ENCODE peak calls at places on chromosome 21, in eight cellular contexts. One of them, this sample, is unnamed.

GRCh38 chr21:29073222-29074006 is at the start of gene CCT8:
- DNase-seq in vagina: no peak
- DNase-seq in breast epithelium: peak; percentile 98
- DNase-seq in lower lobe of right lung: peak; percentile 99
- DNase-seq in mammary epithelial cell: peak; percentile 99
- DNase-seq in cardiac muscle cell: peak; percentile 100
- DNase-seq in dorsolateral prefrontal cortex: peak; percentile 98
- DNase-seq in neuronal stem cell: peak; percentile 98
- DNase-seq in this sample: peak; percentile 99

GRCh38 chr21:27213328-27213727 is 246.4 kb upstream of the ADAMTS5 start:
- DNase-seq in mammary epithelial cell: no peak
- DNase-seq in neuronal stem cell: no peak
- DNase-seq in lower lobe of right lung: no peak
- DNase-seq in vagina: no peak
- DNase-seq in breast epithelium: no peak
- DNase-seq in dorsolateral prefrontal cortex: no peak
- DNase-seq in cardiac muscle cell: peak; percentile 33
- DNase-seq in this sample: no peak

GRCh38 chr21:43824883-43825609 is 35.7 kb downstream of the RRP1 start:
- DNase-seq in dorsolateral prefrontal cortex: no peak
- DNase-seq in neuronal stem cell: no peak
- DNase-seq in vagina: no peak
- DNase-seq in cardiac muscle cell: no peak
- DNase-seq in lower lobe of right lung: no peak
- DNase-seq in breast epithelium: no peak
- DNase-seq in mammary epithelial cell: no peak
- DNase-seq in this sample: no peak

GRCh38 chr21:43864806-43865470 is at the start of gene AGPAT3:
- DNase-seq in cardiac muscle cell: no peak
- DNase-seq in neuronal stem cell: no peak
- DNase-seq in lower lobe of right lung: no peak
- DNase-seq in mammary epithelial cell: no peak
- DNase-seq in dorsolateral prefrontal cortex: peak; percentile 23
- DNase-seq in breast epithelium: no peak
- DNase-seq in vagina: no peak
- DNase-seq in this sample: no peak

GRCh38 chr21:34112316-34113033 is 39.1 kb downstream of the MRPS6 start:
- DNase-seq in vagina: no peak
- DNase-seq in dorsolateral prefrontal cortex: no peak
- DNase-seq in breast epithelium: no peak
- DNase-seq in cardiac muscle cell: peak; percentile 44
- DNase-seq in mammary epithelial cell: peak; percentile 24
- DNase-seq in neuronal stem cell: no peak
- DNase-seq in lower lobe of right lung: no peak
- DNase-seq in this sample: no peak

GRCh38 chr21:44350773-44351481 is 2.5 kb upstream of the TRPM2 start:
- DNase-seq in cardiac muscle cell: no peak
- DNase-seq in mammary epithelial cell: no peak
- DNase-seq in breast epithelium: no peak
- DNase-seq in dorsolateral prefrontal cortex: no peak
- DNase-seq in vagina: no peak
- DNase-seq in neuronal stem cell: no peak
- DNase-seq in lower lobe of right lung: no peak
- DNase-seq in this sample: no peak

GRCh38 chr21:8988696-8989095 is 1532.7 kb upstream of the TPTE start:
- DNase-seq in cardiac muscle cell: no peak
- DNase-seq in neuronal stem cell: no peak
- DNase-seq in vagina: no peak
- DNase-seq in dorsolateral prefrontal cortex: no peak
- DNase-seq in mammary epithelial cell: no peak
- DNase-seq in lower lobe of right lung: no peak
- DNase-seq in breast epithelium: no peak
- DNase-seq in this sample: no peak

GRCh38 chr21:44722701-44723100 is 11.3 kb upstream of the TSPEAR start:
- DNase-seq in mammary epithelial cell: no peak
- DNase-seq in vagina: no peak
- DNase-seq in cardiac muscle cell: no peak
- DNase-seq in lower lobe of right lung: no peak
- DNase-seq in breast epithelium: no peak
- DNase-seq in neuronal stem cell: no peak
- DNase-seq in dorsolateral prefrontal cortex: no peak
- DNase-seq in this sample: no peak

GRCh38 chr21:44522753-44523204 is 17.2 kb downstream of the KRTAP10-1 start:
- DNase-seq in neuronal stem cell: no peak
- DNase-seq in breast epithelium: peak; percentile 40
- DNase-seq in dorsolateral prefrontal cortex: no peak
- DNase-seq in lower lobe of right lung: no peak
- DNase-seq in mammary epithelial cell: no peak
- DNase-seq in vagina: no peak
- DNase-seq in cardiac muscle cell: no peak
- DNase-seq in this sample: no peak

GRCh38 chr21:28793043-28793442 is 199.6 kb downstream of the LTN1 start:
- DNase-seq in breast epithelium: no peak
- DNase-seq in vagina: no peak
- DNase-seq in lower lobe of right lung: no peak
- DNase-seq in mammary epithelial cell: no peak
- DNase-seq in neuronal stem cell: no peak
- DNase-seq in cardiac muscle cell: peak; percentile 77
- DNase-seq in dorsolateral prefrontal cortex: no peak
- DNase-seq in this sample: no peak

GRCh38 chr21:29753216-29753615 is 186.6 kb downstream of the GRIK1 start:
- DNase-seq in neuronal stem cell: no peak
- DNase-seq in vagina: no peak
- DNase-seq in dorsolateral prefrontal cortex: no peak
- DNase-seq in cardiac muscle cell: no peak
- DNase-seq in lower lobe of right lung: no peak
- DNase-seq in mammary epithelial cell: no peak
- DNase-seq in breast epithelium: no peak
- DNase-seq in this sample: no peak

GRCh38 chr21:20083336-20083735 is 914.9 kb upstream of the NCAM2 start:
- DNase-seq in dorsolateral prefrontal cortex: no peak
- DNase-seq in mammary epithelial cell: no peak
- DNase-seq in breast epithelium: no peak
- DNase-seq in lower lobe of right lung: no peak
- DNase-seq in cardiac muscle cell: no peak
- DNase-seq in neuronal stem cell: no peak
- DNase-seq in vagina: no peak
- DNase-seq in this sample: no peak

GRCh38 chr21:36429672-36430546 is 44.7 kb downstream of the CHAF1B start:
- DNase-seq in breast epithelium: no peak
- DNase-seq in vagina: no peak
- DNase-seq in dorsolateral prefrontal cortex: no peak
- DNase-seq in cardiac muscle cell: peak; percentile 97
- DNase-seq in mammary epithelial cell: peak; percentile 100
- DNase-seq in neuronal stem cell: peak; percentile 56
- DNase-seq in lower lobe of right lung: peak; percentile 81
- DNase-seq in this sample: peak; percentile 97

GRCh38 chr21:15928196-15928595 is 198.4 kb downstream of the USP25 start:
- DNase-seq in neuronal stem cell: no peak
- DNase-seq in lower lobe of right lung: no peak
- DNase-seq in cardiac muscle cell: no peak
- DNase-seq in dorsolateral prefrontal cortex: no peak
- DNase-seq in vagina: no peak
- DNase-seq in mammary epithelial cell: no peak
- DNase-seq in breast epithelium: no peak
- DNase-seq in this sample: no peak

GRCh38 chr21:36610201-36610600 is 88.7 kb upstream of the SIM2 start:
- DNase-seq in vagina: no peak
- DNase-seq in dorsolateral prefrontal cortex: no peak
- DNase-seq in breast epithelium: no peak
- DNase-seq in cardiac muscle cell: peak; percentile 16
- DNase-seq in mammary epithelial cell: no peak
- DNase-seq in lower lobe of right lung: no peak
- DNase-seq in neuronal stem cell: no peak
- DNase-seq in this sample: no peak

GRCh38 chr21:18987515-18988026 is 584.0 kb upstream of the TMPRSS15 start:
- DNase-seq in neuronal stem cell: no peak
- DNase-seq in vagina: no peak
- DNase-seq in mammary epithelial cell: no peak
- DNase-seq in lower lobe of right lung: no peak
- DNase-seq in cardiac muscle cell: no peak
- DNase-seq in dorsolateral prefrontal cortex: no peak
- DNase-seq in breast epithelium: no peak
- DNase-seq in this sample: no peak

GRCh38 chr21:37877171-37877570 is 39.1 kb downstream of the KCNJ6 start:
- DNase-seq in neuronal stem cell: no peak
- DNase-seq in lower lobe of right lung: no peak
- DNase-seq in breast epithelium: no peak
- DNase-seq in dorsolateral prefrontal cortex: no peak
- DNase-seq in cardiac muscle cell: peak; percentile 53
- DNase-seq in mammary epithelial cell: peak; percentile 62
- DNase-seq in vagina: no peak
- DNase-seq in this sample: no peak

GRCh38 chr21:39630191-39630591 is 17.5 kb downstream of the B3GALT5 start:
- DNase-seq in neuronal stem cell: no peak
- DNase-seq in lower lobe of right lung: no peak
- DNase-seq in mammary epithelial cell: no peak
- DNase-seq in cardiac muscle cell: no peak
- DNase-seq in breast epithelium: no peak
- DNase-seq in vagina: no peak
- DNase-seq in dorsolateral prefrontal cortex: no peak
- DNase-seq in this sample: no peak

GRCh38 chr21:39263372-39263771 is 50.1 kb downstream of the BRWD1 start:
- DNase-seq in mammary epithelial cell: peak; percentile 24
- DNase-seq in dorsolateral prefrontal cortex: no peak
- DNase-seq in breast epithelium: no peak
- DNase-seq in vagina: no peak
- DNase-seq in neuronal stem cell: no peak
- DNase-seq in lower lobe of right lung: no peak
- DNase-seq in cardiac muscle cell: peak; percentile 15
- DNase-seq in this sample: no peak

GRCh38 chr21:25625036-25625435 is 14.0 kb upstream of the JAM2 start:
- DNase-seq in neuronal stem cell: no peak
- DNase-seq in breast epithelium: no peak
- DNase-seq in mammary epithelial cell: no peak
- DNase-seq in lower lobe of right lung: no peak
- DNase-seq in dorsolateral prefrontal cortex: no peak
- DNase-seq in vagina: no peak
- DNase-seq in cardiac muscle cell: peak; percentile 68
- DNase-seq in this sample: no peak

GRCh38 chr21:14712121-14712520 is 166.0 kb upstream of the SAMSN1 start:
- DNase-seq in vagina: no peak
- DNase-seq in cardiac muscle cell: peak; percentile 18
- DNase-seq in dorsolateral prefrontal cortex: no peak
- DNase-seq in breast epithelium: no peak
- DNase-seq in mammary epithelial cell: peak; percentile 52
- DNase-seq in neuronal stem cell: no peak
- DNase-seq in lower lobe of right lung: no peak
- DNase-seq in this sample: no peak

GRCh38 chr21:16551101-16551695 is 821.4 kb downstream of the USP25 start:
- DNase-seq in vagina: no peak
- DNase-seq in cardiac muscle cell: peak; percentile 42
- DNase-seq in breast epithelium: no peak
- DNase-seq in lower lobe of right lung: no peak
- DNase-seq in mammary epithelial cell: peak; percentile 49
- DNase-seq in neuronal stem cell: no peak
- DNase-seq in dorsolateral prefrontal cortex: no peak
- DNase-seq in this sample: no peak

GRCh38 chr21:36735201-36735515 is 36.2 kb downstream of the SIM2 start:
- DNase-seq in dorsolateral prefrontal cortex: no peak
- DNase-seq in neuronal stem cell: no peak
- DNase-seq in vagina: no peak
- DNase-seq in mammary epithelial cell: no peak
- DNase-seq in breast epithelium: no peak
- DNase-seq in lower lobe of right lung: no peak
- DNase-seq in cardiac muscle cell: no peak
- DNase-seq in this sample: no peak

GRCh38 chr21:38769253-38769780 is 36.4 kb upstream of the ETS2 start:
- DNase-seq in vagina: no peak
- DNase-seq in dorsolateral prefrontal cortex: no peak
- DNase-seq in breast epithelium: no peak
- DNase-seq in lower lobe of right lung: no peak
- DNase-seq in neuronal stem cell: no peak
- DNase-seq in cardiac muscle cell: peak; percentile 25
- DNase-seq in mammary epithelial cell: no peak
- DNase-seq in this sample: no peak

DNA sequence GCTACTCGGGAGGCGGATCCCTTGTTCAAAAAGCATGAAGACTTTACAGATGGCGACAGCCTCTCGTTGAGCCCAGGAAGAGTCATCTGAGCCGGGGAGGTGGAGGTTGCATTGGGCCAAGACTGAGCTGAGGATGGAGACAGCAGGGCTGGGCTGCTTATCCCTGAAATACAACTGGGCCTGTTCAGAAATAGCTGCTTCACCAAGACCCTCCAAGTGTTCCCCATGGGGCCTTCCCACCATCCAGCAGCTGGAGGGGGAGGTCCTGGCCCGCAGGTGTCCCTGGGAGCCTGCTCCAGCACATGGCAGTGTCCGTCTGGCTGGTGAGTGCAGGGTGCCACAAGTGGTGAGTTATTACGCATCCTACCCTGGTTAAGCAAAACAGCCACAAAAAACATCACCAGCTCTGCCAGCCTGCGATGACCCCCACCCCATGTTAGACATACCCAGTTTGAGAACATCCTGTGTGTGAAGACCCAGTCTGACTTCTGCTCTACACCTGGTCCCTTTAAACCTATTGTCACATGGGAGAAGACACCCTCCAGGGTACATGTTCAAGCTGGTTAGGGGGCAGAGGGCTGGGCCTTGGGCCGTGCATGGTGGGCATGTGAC is 93.1 kb upstream of the TMPRSS2 start:
- DNase-seq in lower lobe of right lung: no peak
- DNase-seq in breast epithelium: peak; percentile 28
- DNase-seq in cardiac muscle cell: no peak
- DNase-seq in neuronal stem cell: no peak
- DNase-seq in vagina: peak; percentile 79
- DNase-seq in dorsolateral prefrontal cortex: no peak
- DNase-seq in mammary epithelial cell: no peak
- DNase-seq in this sample: no peak
- H3K27ac ChIP-seq in lower lobe of right lung: no peak overlapping the region
- H3K27ac ChIP-seq in breast epithelium: no peak overlapping the region
- H3K27ac ChIP-seq in cardiac muscle cell: no peak overlapping the region
- H3K27ac ChIP-seq in neuronal stem cell: no peak overlapping the region
- H3K27ac ChIP-seq in vagina: no peak overlapping the region
- H3K27ac ChIP-seq in dorsolateral prefrontal cortex: no peak overlapping the region
- H3K27ac ChIP-seq in mammary epithelial cell: no peak overlapping the region
- H3K27ac ChIP-seq in this sample: no peak overlapping the region

GRCh38 chr21:46122241-46122671 is 24.3 kb downstream of the COL6A2 start:
- DNase-seq in dorsolateral prefrontal cortex: peak; percentile 47
- DNase-seq in lower lobe of right lung: peak; percentile 39
- DNase-seq in cardiac muscle cell: peak; percentile 60
- DNase-seq in vagina: no peak
- DNase-seq in mammary epithelial cell: peak; percentile 46
- DNase-seq in neuronal stem cell: no peak
- DNase-seq in breast epithelium: peak; percentile 47
- DNase-seq in this sample: no peak
- H3K27ac ChIP-seq in dorsolateral prefrontal cortex: no peak overlapping the region
- H3K27ac ChIP-seq in lower lobe of right lung: no peak overlapping the region
- H3K27ac ChIP-seq in cardiac muscle cell: no peak overlapping the region
- H3K27ac ChIP-seq in vagina: peak overlapping the region; percentile 14
- H3K27ac ChIP-seq in mammary epithelial cell: no peak overlapping the region
- H3K27ac ChIP-seq in neuronal stem cell: no peak overlapping the region
- H3K27ac ChIP-seq in breast epithelium: no peak overlapping the region
- H3K27ac ChIP-seq in this sample: no peak overlapping the region

GRCh38 chr21:31137951-31138350 is 99.7 kb upstream of the KRTAP19-8 start:
- DNase-seq in neuronal stem cell: no peak
- DNase-seq in cardiac muscle cell: no peak
- DNase-seq in mammary epithelial cell: no peak
- DNase-seq in lower lobe of right lung: no peak
- DNase-seq in dorsolateral prefrontal cortex: no peak
- DNase-seq in vagina: no peak
- DNase-seq in breast epithelium: no peak
- DNase-seq in this sample: no peak
- H3K27ac ChIP-seq in neuronal stem cell: no peak overlapping the region
- H3K27ac ChIP-seq in cardiac muscle cell: no peak overlapping the region
- H3K27ac ChIP-seq in mammary epithelial cell: no peak overlapping the region
- H3K27ac ChIP-seq in lower lobe of right lung: no peak overlapping the region
- H3K27ac ChIP-seq in dorsolateral prefrontal cortex: peak overlapping the region; percentile 40
- H3K27ac ChIP-seq in vagina: no peak overlapping the region
- H3K27ac ChIP-seq in breast epithelium: no peak overlapping the region
- H3K27ac ChIP-seq in this sample: no peak overlapping the region

GRCh38 chr21:45794040-45794439 is 150.5 kb downstream of the PCBP3 start:
- DNase-seq in dorsolateral prefrontal cortex: no peak
- DNase-seq in vagina: no peak
- DNase-seq in breast epithelium: no peak
- DNase-seq in mammary epithelial cell: no peak
- DNase-seq in lower lobe of right lung: no peak
- DNase-seq in neuronal stem cell: no peak
- DNase-seq in cardiac muscle cell: no peak
- DNase-seq in this sample: no peak
- H3K27ac ChIP-seq in dorsolateral prefrontal cortex: no peak overlapping the region
- H3K27ac ChIP-seq in vagina: no peak overlapping the region
- H3K27ac ChIP-seq in breast epithelium: no peak overlapping the region
- H3K27ac ChIP-seq in mammary epithelial cell: no peak overlapping the region
- H3K27ac ChIP-seq in lower lobe of right lung: no peak overlapping the region
- H3K27ac ChIP-seq in neuronal stem cell: no peak overlapping the region
- H3K27ac ChIP-seq in cardiac muscle cell: no peak overlapping the region
- H3K27ac ChIP-seq in this sample: no peak overlapping the region